ENCODE peak calls at places on chromosomes 12 and 14, in four cellular contexts. Y is sigmoid colon, A is neural progenitor cell, W is Panc1. G is an unnamed sample.

GRCh38 chr14:67269338-67270060 is 28.3 kb downstream of the PALS1 start:
- DNase-seq in Y (no peak), A (peak), W (no peak), G (no peak)

GRCh38 chr12:58459191-58459590 is 461.1 kb downstream of the LRIG3 start:
- DNase-seq in A (no peak), W (no peak), Y (no peak), G (no peak)

GRCh38 chr12:63945777-63946176 is 101.3 kb downstream of the SRGAP1 start:
- DNase-seq in A (no peak), W (no peak), Y (no peak), G (no peak)

GRCh38 chr12:20211537-20211936 is 156.8 kb upstream of the PDE3A start:
- DNase-seq in Y (no peak), W (no peak), A (no peak), G (no peak)

GRCh38 chr14:20969336-20969735 is 14.0 kb downstream of the RNASE2 start:
- DNase-seq in Y (no peak), A (no peak), W (no peak), G (no peak)

GRCh38 chr14:26939756-26940155 is 341.9 kb upstream of the NOVA1 start:
- DNase-seq in Y (no peak), A (no peak), W (no peak), G (no peak)

GRCh38 chr14:91910201-91910600 is 37.3 kb downstream of the FBLN5 start:
- DNase-seq in W (no peak), Y (peak), A (no peak), G (no peak)

GRCh38 chr12:70049596-70050360 is 193.5 kb upstream of the CNOT2 start:
- DNase-seq in Y (no peak), A (no peak), W (no peak), G (no peak)

GRCh38 chr12:88519802-88520435 is 60.4 kb downstream of the KITLG start:
- DNase-seq in W (no peak), A (no peak), Y (no peak), G (no peak)

GRCh38 chr12:69620921-69621320 is 10.2 kb upstream of the LRRC10 start:
- DNase-seq in A (no peak), Y (no peak), W (no peak), G (no peak)

GRCh38 chr12:104443008-104443407 is 13.7 kb upstream of the CHST11 start:
- DNase-seq in W (no peak), Y (no peak), A (no peak), G (no peak)

GRCh38 chr12:2944401-2945047 is 14.7 kb upstream of the TEAD4 start:
- DNase-seq in W (no peak), Y (peak), A (peak), G (peak)

GRCh38 chr12:104998423-104999346 is 12.6 kb downstream of the NOPCHAP1 start:
- DNase-seq in A (no peak), W (no peak), Y (peak), G (no peak)

GRCh38 chr12:93853698-93854478 is 176.7 kb downstream of the CRADD start:
- DNase-seq in Y (no peak), W (no peak), A (no peak), G (no peak)

GRCh38 chr12:124578445-124578844 is 11.0 kb upstream of the NCOR2 start:
- DNase-seq in Y (no peak), W (no peak), A (no peak), G (no peak)

GRCh38 chr14:76924363-76925151 is 98.3 kb downstream of the LRRC74A start:
- DNase-seq in Y (no peak), W (no peak), A (peak), G (peak)

GRCh38 chr14:93150227-93151206 is 34.2 kb downstream of the MOAP1 start:
- DNase-seq in Y (no peak), A (peak), W (no peak), G (no peak)

GRCh38 chr12:7581046-7581445 is 77.5 kb upstream of the CD163 start:
- DNase-seq in W (no peak), Y (no peak), A (no peak), G (no peak)

GRCh38 chr14:54646576-54647130 is 79.7 kb downstream of the SAMD4A start:
- DNase-seq in A (no peak), W (no peak), Y (no peak), G (no peak)

GRCh38 chr14:95918466-95918865 is 41.8 kb downstream of the TUNAR start:
- DNase-seq in W (no peak), Y (no peak), A (peak), G (no peak)

GRCh38 chr12:25051583-25052190 is 102.8 kb upstream of the BCAT1 start:
- DNase-seq in A (no peak), W (no peak), Y (no peak), G (no peak)

GRCh38 chr12:113990548-113991223 is 24.6 kb upstream of the RBM19 start:
- DNase-seq in Y (no peak), A (no peak), W (no peak), G (no peak)

GRCh38 chr12:51864701-51865469 is 16.4 kb upstream of the FIGNL2 start:
- DNase-seq in Y (no peak), W (no peak), A (peak), G (no peak)

GRCh38 chr14:105485720-105486332 is 860 bp upstream of the CRIP1 start:
- DNase-seq in A (peak), W (no peak), Y (no peak), G (no peak)

GRCh38 chr14:64541261-64541970 is 875 bp downstream of the HSPA2 start:
- DNase-seq in A (no peak), Y (peak), W (no peak), G (no peak)

GRCh38 chr12:130026608-130027176 is 122.9 kb upstream of the TMEM132D start:
- DNase-seq in Y (no peak), W (no peak), A (peak), G (no peak)

GRCh38 chr12:109461846-109462766 is 15.0 kb downstream of the KCTD10 start:
- DNase-seq in A (peak), W (no peak), Y (peak), G (no peak)

GRCh38 chr12:102120886-102121285 is 903 bp downstream of the PARPBP start:
- DNase-seq in W (no peak), A (peak), Y (no peak), G (no peak)

GRCh38 chr14:45679852-45680251 is 426.9 kb upstream of the MIS18BP1 start:
- DNase-seq in W (no peak), Y (no peak), A (no peak), G (no peak)

GRCh38 chr12:102689701-102690100 is 209.3 kb upstream of the IGF1 start:
- DNase-seq in Y (no peak), W (no peak), A (no peak), G (no peak)

GRCh38 chr14:104560586-104560945 is 19.0 kb upstream of the C14orf180 start:
- DNase-seq in A (no peak), Y (no peak), W (no peak), G (no peak)

GRCh38 chr12:6866920-6867406 is 368 bp upstream of the TPI1 start:
- DNase-seq in Y (no peak), W (no peak), A (no peak), G (no peak)

GRCh38 chr12:10215451-10215850 is 2.8 kb downstream of the GABARAPL1 start:
- DNase-seq in A (no peak), W (no peak), Y (no peak), G (no peak)
- H3K27ac ChIP-seq in A (no peak), W (no peak), Y (peak), G (peak)

DNA sequence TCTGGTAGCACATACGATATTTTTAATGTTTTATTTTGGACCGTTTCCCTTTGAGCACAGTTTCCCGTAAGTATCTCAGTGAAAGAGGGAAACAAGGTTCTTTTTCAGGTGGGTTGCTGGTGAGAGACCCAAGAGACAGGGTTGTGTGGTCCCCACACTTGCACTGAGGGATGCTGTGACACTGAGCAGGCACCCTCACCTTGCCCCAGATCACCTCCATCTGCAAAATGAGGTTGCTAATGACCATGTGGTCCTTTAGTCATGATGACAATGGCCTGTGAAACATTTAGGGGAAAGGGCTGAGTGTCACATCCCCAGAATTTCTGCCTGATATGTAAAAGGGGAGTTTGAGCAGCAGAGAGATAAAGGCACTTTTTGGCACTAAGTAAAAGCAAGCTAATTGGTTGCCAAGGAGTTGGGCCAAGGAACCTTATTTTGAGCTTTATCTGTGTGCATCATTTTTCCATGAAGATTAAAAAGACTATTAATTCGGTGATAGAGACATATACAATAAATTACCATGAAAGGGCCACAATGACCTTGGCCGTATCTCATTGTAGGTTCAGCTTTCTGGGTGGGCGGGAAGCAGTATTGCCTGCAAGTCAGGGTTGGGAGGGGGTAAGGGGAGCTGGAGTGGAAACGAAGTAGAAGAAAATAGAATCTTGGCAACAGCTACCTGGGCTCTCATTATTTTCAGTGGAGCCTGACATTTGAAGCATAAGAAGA is 4.5 kb downstream of the CCND2 start:
- DNase-seq in A (no peak), Y (no peak), W (no peak), G (no peak)
- H3K27ac ChIP-seq in A (no peak), Y (peak), W (no peak), G (peak)

GRCh38 chr12:27972721-27973120 is at the start of gene PTHLH:
- DNase-seq in A (no peak), W (no peak), Y (no peak), G (no peak)
- H3K27ac ChIP-seq in A (no peak), W (no peak), Y (no peak), G (no peak)

GRCh38 chr12:21776242-21776641 is 1.7 kb upstream of the KCNJ8 start:
- DNase-seq in W (no peak), Y (no peak), A (no peak), G (no peak)

GRCh38 chr12:21775130-21775920 is 819 bp upstream of the KCNJ8 start:
- DNase-seq in A (no peak), Y (no peak), W (no peak), G (no peak)

GRCh38 chr12:21773799-21774198 is 707 bp downstream of the KCNJ8 start:
- DNase-seq in Y (no peak), W (no peak), A (peak), G (no peak)

GRCh38 chr12:21773263-21773741 is 1.2 kb downstream of the KCNJ8 start:
- DNase-seq in W (no peak), Y (peak), A (peak), G (no peak)

DNA sequence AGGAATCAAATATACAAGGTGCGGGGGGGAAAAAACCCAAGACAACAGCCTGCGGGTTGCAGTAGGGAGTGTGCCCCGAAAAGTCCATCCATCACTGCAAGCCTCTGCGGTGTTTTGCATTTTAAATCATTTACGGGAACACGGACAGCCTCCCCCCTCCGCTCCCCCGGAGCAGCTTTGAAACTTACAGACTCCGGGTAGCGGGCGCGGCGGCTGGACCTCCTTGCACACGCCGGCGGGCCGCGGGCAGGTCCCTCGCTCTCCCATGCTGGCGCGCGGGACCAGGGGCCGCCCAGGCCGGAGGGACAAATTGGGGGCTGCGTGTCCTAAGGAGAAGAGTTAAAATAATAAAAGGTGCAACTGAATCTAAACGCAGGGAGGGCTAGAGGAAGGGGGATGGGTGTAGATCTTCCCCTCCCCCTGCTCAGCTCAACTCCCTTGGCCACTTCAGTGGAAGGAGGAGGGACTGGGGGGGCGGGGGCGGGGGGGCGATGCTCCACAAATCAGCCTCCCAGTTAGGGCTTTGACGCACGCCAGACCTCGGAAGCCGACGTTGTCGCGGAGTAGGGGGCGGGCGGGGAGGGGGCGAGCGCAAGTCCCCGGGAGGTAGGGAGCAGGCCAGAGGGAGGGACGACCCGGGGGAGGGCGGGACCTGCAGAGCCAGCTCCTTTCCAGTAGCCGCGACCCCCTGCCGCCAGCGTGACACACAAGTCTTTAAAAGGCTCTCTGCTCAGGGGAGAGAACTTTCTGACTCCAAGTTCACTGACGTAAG is at the start of gene KCNJ8:
- DNase-seq in Y (peak), A (peak), W (no peak), G (peak)
- H3K27ac ChIP-seq in Y (peak), A (no peak), W (no peak), G (peak)

GRCh38 chr14:89915114-89915878 is 39.2 kb downstream of the EFCAB11 start:
- DNase-seq in Y (peak), W (peak), A (peak), G (peak)

GRCh38 chr14:89911018-89911919 is 43.3 kb downstream of the EFCAB11 start:
- DNase-seq in Y (no peak), W (no peak), A (peak), G (peak)

GRCh38 chr14:89910706-89911017 is 43.9 kb downstream of the EFCAB11 start:
- DNase-seq in Y (no peak), A (no peak), W (no peak), G (no peak)

GRCh38 chr14:89909586-89909985 is 44.9 kb downstream of the EFCAB11 start:
- DNase-seq in Y (no peak), W (no peak), A (no peak), G (no peak)

DNA sequence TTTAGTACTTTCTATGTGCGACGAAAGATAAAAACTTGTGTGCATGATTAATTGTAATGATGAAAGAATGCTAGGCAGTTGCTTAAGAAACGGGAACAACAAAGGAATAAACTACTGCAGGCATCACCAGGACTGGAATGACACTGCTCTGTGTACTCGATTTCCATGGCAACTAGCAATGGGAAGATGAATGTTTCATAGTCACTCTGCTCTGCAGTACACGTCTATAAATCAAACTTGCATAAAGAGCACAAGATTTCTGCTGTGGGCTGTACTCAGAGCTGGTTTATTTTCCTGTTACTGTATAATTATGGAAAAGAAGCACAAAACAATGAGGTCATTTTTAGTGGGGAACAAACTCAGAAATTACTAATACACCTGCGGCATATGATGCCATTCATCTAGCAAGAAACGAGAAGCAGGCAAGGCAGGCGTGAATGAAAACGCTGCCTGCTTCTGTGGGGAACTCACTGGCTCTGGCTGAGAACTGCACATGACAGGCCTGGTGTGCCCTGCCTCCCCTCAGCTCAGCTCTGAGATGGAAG is 41.8 kb downstream of the EFCAB11 start:
- DNase-seq in W (no peak), A (no peak), Y (no peak), G (no peak)
- H3K27ac ChIP-seq in W (no peak), A (no peak), Y (peak), G (peak)

GRCh38 chr12:99157946-99158345 is 489.6 kb upstream of the GARIN6 start:
- DNase-seq in W (no peak), A (no peak), Y (no peak), G (no peak)

GRCh38 chr12:99154264-99154982 is 493.1 kb upstream of the GARIN6 start:
- DNase-seq in A (peak), Y (no peak), W (no peak), G (no peak)

GRCh38 chr12:99153283-99153682 is 494.3 kb upstream of the GARIN6 start:
- DNase-seq in A (no peak), Y (no peak), W (no peak), G (no peak)

GRCh38 chr12:99152337-99152736 is 495.2 kb upstream of the GARIN6 start:
- DNase-seq in A (no peak), Y (no peak), W (no peak), G (no peak)

DNA sequence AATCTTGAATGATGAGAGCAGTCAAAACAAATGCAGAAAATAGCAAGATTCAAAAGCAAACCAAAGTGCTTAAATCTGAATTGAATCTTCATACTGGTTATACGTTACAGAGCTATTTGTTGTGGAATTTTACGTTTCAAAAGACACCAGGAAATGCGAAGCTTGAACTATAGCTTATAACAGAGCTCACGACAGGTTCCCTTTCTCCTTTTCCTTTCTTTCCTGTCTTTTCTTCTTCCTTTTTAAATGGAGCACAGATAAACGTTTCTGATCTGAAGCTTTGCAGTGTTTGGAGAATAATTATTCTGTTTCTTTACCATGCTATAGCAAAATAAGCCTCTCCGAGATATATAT is 492.6 kb upstream of the GARIN6 start:
- DNase-seq in Y (no peak), A (no peak), W (no peak), G (no peak)
- H3K27ac ChIP-seq in Y (no peak), A (no peak), W (no peak), G (peak)

DNA sequence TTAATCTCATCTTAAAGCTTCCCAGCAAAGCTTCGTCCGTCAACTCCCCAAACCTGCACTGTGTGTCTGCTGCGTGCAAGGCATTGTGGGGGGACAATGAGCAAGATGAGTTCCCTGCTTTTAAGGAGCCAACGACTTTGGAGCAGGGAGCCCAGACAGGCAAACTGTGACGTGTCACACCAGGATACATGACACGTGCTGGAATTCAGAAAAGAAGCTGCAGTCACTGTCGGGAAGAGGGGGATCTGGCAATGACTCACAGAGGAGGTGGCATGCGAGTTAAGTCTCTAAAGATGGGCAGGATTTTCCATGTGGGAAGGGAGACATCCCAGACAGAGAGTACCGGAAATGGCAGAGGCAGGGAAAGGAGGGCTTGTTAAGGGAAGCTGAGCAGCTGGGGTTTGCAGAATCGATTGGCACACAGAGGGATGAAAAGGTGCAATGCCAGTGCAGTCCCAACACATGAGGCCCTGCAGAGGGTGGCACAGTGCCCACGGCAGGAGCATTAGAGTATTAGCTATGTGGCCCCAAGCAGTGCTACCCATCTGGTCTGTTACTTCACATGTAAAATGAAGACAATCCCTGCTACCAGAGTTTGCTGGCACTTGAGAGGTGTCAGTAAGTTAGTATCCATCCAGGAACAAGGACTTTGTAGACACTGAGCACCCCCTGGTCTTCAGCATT is 52.9 kb downstream of the SETD3 start:
- DNase-seq in W (no peak), Y (no peak), A (no peak), G (peak)
- H3K27ac ChIP-seq in W (no peak), Y (no peak), A (no peak), G (no peak)